ENCODE peak calls at places on chromosomes 16 and 17, in nine cellular contexts. S is left lung, C is small intestine, X is cardiac fibroblast, J is mucosa of descending colon, U is neuronal stem cell, R is lung, B is GM23248, P is LNCaP clone FGC. D is an unnamed sample.

GRCh38 chr17:38417210-38417951 is 10.9 kb upstream of the ARHGAP23 start:
- DNase-seq in S (no peak), C (no peak), X (no peak), J (no peak), U (no peak), R (no peak), B (no peak), P (no peak), D (no peak)

GRCh38 chr16:72677662-72678447 is 370.1 kb downstream of the ZFHX3 start:
- DNase-seq in S (no peak), C (peak), X (no peak), J (no peak), U (no peak), R (no peak), B (peak), P (peak), D (no peak)

GRCh38 chr16:1338119-1338730 is 4.8 kb downstream of the BAIAP3 start:
- DNase-seq in S (no peak), C (peak), X (no peak), J (peak), U (no peak), R (no peak), B (no peak), P (no peak), D (no peak)

GRCh38 chr17:56320443-56320842 is 167.2 kb downstream of the ANKFN1 start:
- DNase-seq in S (no peak), C (no peak), X (no peak), J (no peak), U (peak), R (no peak), B (no peak), P (no peak), D (no peak)

GRCh38 chr17:55154101-55154500 is 110.7 kb upstream of the HLF start:
- DNase-seq in S (no peak), C (no peak), X (no peak), J (no peak), U (no peak), R (no peak), B (no peak), P (peak), D (no peak)

GRCh38 chr17:62321451-62321850 is 58.9 kb upstream of the EFCAB3 start:
- DNase-seq in S (no peak), C (no peak), X (peak), J (no peak), U (no peak), R (no peak), B (peak), P (no peak), D (no peak)

GRCh38 chr16:4388275-4389021 is 16.8 kb downstream of the VASN start:
- DNase-seq in S (no peak), C (no peak), X (peak), J (no peak), U (no peak), R (no peak), B (peak), P (no peak), D (no peak)

GRCh38 chr17:31476525-31477416 is 85.3 kb downstream of the RAB11FIP4 start:
- DNase-seq in S (no peak), C (no peak), X (no peak), J (no peak), U (no peak), R (no peak), B (no peak), P (no peak), D (no peak)

GRCh38 chr17:2239882-2240430 is 63.6 kb downstream of the SMG6 start:
- DNase-seq in S (no peak), C (no peak), X (peak), J (no peak), U (no peak), R (no peak), B (peak), P (no peak), D (peak)

GRCh38 chr17:4004517-4005295 is 40.5 kb upstream of the ATP2A3 start:
- DNase-seq in S (peak), C (peak), X (peak), J (peak), U (peak), R (peak), B (peak), P (peak), D (no peak)

GRCh38 chr16:71311553-71312158 is 22.5 kb upstream of the CMTR2 start:
- DNase-seq in S (no peak), C (peak), X (peak), J (no peak), U (peak), R (no peak), B (peak), P (no peak), D (no peak)

GRCh38 chr16:16073884-16074781 is 124.7 kb downstream of the ABCC1 start:
- DNase-seq in S (peak), C (no peak), X (peak), J (no peak), U (peak), R (peak), B (peak), P (no peak), D (peak)

GRCh38 chr16:13012591-13012990 is 111.2 kb downstream of the SHISA9 start:
- DNase-seq in S (no peak), C (no peak), X (no peak), J (no peak), U (no peak), R (no peak), B (no peak), P (no peak), D (no peak)

GRCh38 chr17:82414548-82415281 is 3.4 kb upstream of the HEXD start:
- DNase-seq in S (peak), C (peak), X (peak), J (peak), U (peak), R (peak), B (peak), P (peak), D (peak)

GRCh38 chr17:7894226-7894625 is 5.6 kb downstream of the CHD3 start:
- DNase-seq in S (no peak), C (no peak), X (no peak), J (no peak), U (no peak), R (no peak), B (no peak), P (no peak), D (no peak)

GRCh38 chr17:40063034-40063765 is 435 bp downstream of the THRA start:
- DNase-seq in S (peak), C (no peak), X (peak), J (peak), U (no peak), R (peak), B (peak), P (no peak), D (peak)

DNA sequence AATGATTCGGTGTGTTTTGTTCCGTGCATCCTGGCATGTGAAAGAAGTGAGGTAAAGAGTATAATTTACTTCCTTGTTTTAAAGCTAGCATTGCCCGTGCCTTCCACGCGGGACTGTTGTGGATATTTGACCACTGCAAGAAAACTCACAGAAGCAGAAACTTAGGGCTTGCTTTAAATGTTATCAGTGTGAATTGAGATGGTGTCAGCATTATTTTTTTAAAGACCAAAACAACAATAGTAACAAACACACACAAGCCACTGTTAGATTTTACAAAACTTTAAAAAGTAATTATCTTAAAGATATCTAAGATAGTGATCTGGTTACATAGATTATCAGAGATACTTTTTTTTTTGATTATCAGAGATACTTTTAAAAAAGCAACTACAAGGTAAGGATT is 47.4 kb downstream of the WWOX start:
- DNase-seq in S (no peak), C (no peak), X (no peak), J (no peak), U (no peak), R (no peak), B (no peak), P (no peak), D (no peak)
- H3K4me3 ChIP-seq in S (no peak), C (no peak), X (no peak), J (no peak), U (no peak), R (no peak), B (no peak), P (no peak), D (no peak)

GRCh38 chr17:17897442-17897841 is 60.7 kb upstream of the SREBF1 start:
- DNase-seq in S (no peak), C (no peak), X (no peak), J (no peak), U (no peak), R (no peak), B (no peak), P (no peak), D (no peak)

GRCh38 chr17:17892731-17893130 is 55.9 kb upstream of the SREBF1 start:
- DNase-seq in S (no peak), C (no peak), X (no peak), J (no peak), U (no peak), R (no peak), B (no peak), P (no peak), D (no peak)

GRCh38 chr17:17898673-17899072 is 61.9 kb upstream of the SREBF1 start:
- DNase-seq in S (no peak), C (no peak), X (no peak), J (no peak), U (no peak), R (no peak), B (no peak), P (no peak), D (no peak)

GRCh38 chr17:17899486-17899885 is 62.7 kb upstream of the SREBF1 start:
- DNase-seq in S (no peak), C (no peak), X (no peak), J (no peak), U (no peak), R (no peak), B (no peak), P (no peak), D (no peak)

GRCh38 chr17:17896746-17897145 is 60.0 kb upstream of the SREBF1 start:
- DNase-seq in S (no peak), C (no peak), X (no peak), J (no peak), U (no peak), R (no peak), B (no peak), P (no peak), D (no peak)
- H3K4me3 ChIP-seq in S (no peak), C (no peak), X (no peak), J (no peak), U (no peak), R (no peak), B (no peak), P (no peak), D (no peak)

DNA sequence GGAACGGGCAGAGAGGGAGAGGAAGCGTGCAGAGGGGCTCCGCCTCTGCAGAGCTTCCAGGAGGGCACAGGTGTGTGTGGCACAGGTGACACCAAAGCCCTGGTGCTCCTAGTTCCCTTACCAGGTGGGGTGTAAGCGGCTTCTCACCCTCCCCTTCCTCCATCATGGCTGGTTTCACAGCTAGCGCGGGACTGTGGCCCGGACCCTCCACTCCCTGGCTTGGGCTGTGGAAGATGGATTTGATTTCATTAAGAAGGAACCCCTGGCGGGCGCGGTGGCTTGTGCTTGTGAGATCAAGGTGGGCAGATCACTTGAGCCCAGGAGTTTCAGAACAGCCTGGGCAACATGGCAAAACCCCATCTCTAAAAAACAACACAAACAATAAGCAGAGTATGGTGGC is 241.2 kb upstream of the GSE1 start:
- DNase-seq in S (no peak), C (no peak), X (no peak), J (no peak), U (no peak), R (no peak), B (no peak), P (no peak), D (no peak)
- H3K4me3 ChIP-seq in S (no peak), C (no peak), X (no peak), J (no peak), U (no peak), R (no peak), B (peak), P (no peak), D (no peak)

GRCh38 chr17:14135906-14136590 is 66.7 kb downstream of the COX10 start:
- DNase-seq in S (no peak), C (no peak), X (no peak), J (no peak), U (no peak), R (no peak), B (peak), P (no peak), D (no peak)

GRCh38 chr17:14133104-14133503 is 63.8 kb downstream of the COX10 start:
- DNase-seq in S (no peak), C (peak), X (no peak), J (no peak), U (no peak), R (no peak), B (no peak), P (no peak), D (no peak)

GRCh38 chr17:14138649-14139048 is 69.3 kb downstream of the COX10 start:
- DNase-seq in S (no peak), C (no peak), X (no peak), J (no peak), U (no peak), R (no peak), B (no peak), P (no peak), D (no peak)

GRCh38 chr17:14134456-14134855 is 65.2 kb downstream of the COX10 start:
- DNase-seq in S (no peak), C (no peak), X (no peak), J (no peak), U (no peak), R (no peak), B (no peak), P (no peak), D (no peak)
- H3K4me3 ChIP-seq in S (no peak), C (no peak), X (no peak), J (no peak), U (no peak), R (no peak), B (no peak), P (no peak), D (no peak)

GRCh38 chr17:10574324-10574723 is 24.9 kb upstream of the MYH2 start:
- DNase-seq in S (no peak), C (no peak), X (no peak), J (no peak), U (no peak), R (no peak), B (no peak), P (no peak), D (no peak)

GRCh38 chr17:10583834-10584233 is 34.4 kb upstream of the MYH2 start:
- DNase-seq in S (no peak), C (no peak), X (no peak), J (no peak), U (no peak), R (no peak), B (no peak), P (no peak), D (no peak)

GRCh38 chr17:10579270-10579669 is 29.8 kb upstream of the MYH2 start:
- DNase-seq in S (no peak), C (no peak), X (no peak), J (no peak), U (no peak), R (no peak), B (no peak), P (no peak), D (peak)
- H3K4me3 ChIP-seq in S (no peak), C (no peak), X (no peak), J (no peak), U (no peak), R (no peak), B (no peak), P (no peak), D (no peak)

GRCh38 chr17:81386646-81387234 is 8.5 kb upstream of the BAHCC1 start:
- DNase-seq in S (no peak), C (no peak), X (no peak), J (peak), U (no peak), R (no peak), B (no peak), P (no peak), D (peak)

GRCh38 chr17:81384929-81385319 is 10.3 kb upstream of the BAHCC1 start:
- DNase-seq in S (no peak), C (no peak), X (no peak), J (no peak), U (no peak), R (no peak), B (no peak), P (no peak), D (no peak)

GRCh38 chr17:81383504-81384421 is 11.5 kb upstream of the BAHCC1 start:
- DNase-seq in S (no peak), C (no peak), X (no peak), J (no peak), U (no peak), R (no peak), B (no peak), P (no peak), D (no peak)

GRCh38 chr17:81386141-81386645 is 9.1 kb upstream of the BAHCC1 start:
- DNase-seq in S (no peak), C (no peak), X (no peak), J (no peak), U (no peak), R (no peak), B (no peak), P (no peak), D (no peak)

DNA sequence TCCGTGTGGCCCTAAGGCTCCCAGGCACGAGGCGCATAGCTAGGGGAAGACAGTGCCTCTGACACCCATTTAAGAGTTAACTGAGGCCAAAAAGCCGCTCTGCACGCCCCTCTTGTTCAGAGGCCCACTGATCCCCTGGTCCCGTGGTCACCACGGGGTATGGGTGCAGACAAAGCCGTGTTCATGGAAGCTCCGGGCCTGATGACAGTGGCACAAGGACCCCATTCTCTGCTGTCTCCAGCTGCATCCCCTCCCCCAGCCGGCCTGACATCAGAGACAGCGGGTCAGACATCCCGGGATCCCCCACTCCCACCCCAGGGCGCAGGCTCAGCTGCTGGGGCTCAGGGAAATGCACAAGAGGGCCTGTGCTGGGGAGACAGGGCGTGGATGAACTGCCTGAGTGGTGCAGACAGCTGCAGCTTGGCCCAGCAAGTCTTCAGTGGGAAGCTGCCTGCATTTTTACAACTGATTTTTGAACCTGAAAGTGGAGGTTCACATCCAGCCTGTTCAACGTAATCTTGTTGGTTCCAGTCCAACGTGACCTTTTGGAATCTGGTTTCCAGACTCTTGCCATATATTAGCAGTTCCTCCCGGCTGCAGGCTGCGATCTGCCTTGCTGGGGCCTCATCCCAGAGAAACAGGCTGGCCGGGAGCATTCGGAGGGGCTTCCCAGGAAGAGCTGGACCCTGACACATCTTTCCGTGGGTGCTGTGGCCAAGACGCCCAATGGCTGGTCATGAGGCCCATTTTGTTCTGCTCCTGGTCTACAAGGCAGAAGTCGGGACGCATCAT is 9.7 kb upstream of the BAHCC1 start:
- DNase-seq in S (no peak), C (peak), X (peak), J (peak), U (no peak), R (no peak), B (no peak), P (no peak), D (no peak)
- H3K4me3 ChIP-seq in S (no peak), C (no peak), X (no peak), J (no peak), U (no peak), R (no peak), B (no peak), P (no peak), D (no peak)

D was measured in gastrocnemius medialis.